ENCODE peak calls at places on chromosomes 6 and 20, in six cellular contexts. One of them, this sample, is unnamed.

GRCh38 chr6:138182939-138183791 is 21.4 kb downstream of the ARFGEF3 start:
- DNase-seq in A549: no peak
- DNase-seq in lower leg skin: no peak
- DNase-seq in tibial nerve: no peak
- DNase-seq in endothelial cell of umbilical vein: no peak
- DNase-seq in heart left ventricle: peak
- DNase-seq in this sample: no peak

GRCh38 chr6:116099036-116099435 is 1.6 kb upstream of the NT5DC1 start:
- DNase-seq in endothelial cell of umbilical vein: no peak
- DNase-seq in tibial nerve: no peak
- DNase-seq in lower leg skin: no peak
- DNase-seq in A549: no peak
- DNase-seq in heart left ventricle: no peak
- DNase-seq in this sample: no peak

GRCh38 chr6:26472549-26473245 is 14.9 kb downstream of the BTN2A1 start:
- DNase-seq in heart left ventricle: no peak
- DNase-seq in tibial nerve: no peak
- DNase-seq in endothelial cell of umbilical vein: no peak
- DNase-seq in lower leg skin: no peak
- DNase-seq in A549: no peak
- DNase-seq in this sample: no peak

GRCh38 chr20:50303573-50304500 is 113.2 kb downstream of the CEBPB start:
- DNase-seq in lower leg skin: peak
- DNase-seq in A549: no peak
- DNase-seq in tibial nerve: peak
- DNase-seq in heart left ventricle: peak
- DNase-seq in endothelial cell of umbilical vein: peak
- DNase-seq in this sample: peak

GRCh38 chr6:11144393-11144829 is 32.9 kb upstream of the ERVFRD-1 start:
- DNase-seq in lower leg skin: peak
- DNase-seq in A549: peak
- DNase-seq in heart left ventricle: peak
- DNase-seq in endothelial cell of umbilical vein: peak
- DNase-seq in tibial nerve: peak
- DNase-seq in this sample: peak

GRCh38 chr20:20010639-20011500 is 6.3 kb upstream of the NAA20 start:
- DNase-seq in endothelial cell of umbilical vein: peak
- DNase-seq in heart left ventricle: no peak
- DNase-seq in tibial nerve: no peak
- DNase-seq in lower leg skin: no peak
- DNase-seq in A549: peak
- DNase-seq in this sample: no peak

GRCh38 chr20:32218156-32218900 is 10.6 kb downstream of the POFUT1 start:
- DNase-seq in lower leg skin: no peak
- DNase-seq in A549: no peak
- DNase-seq in tibial nerve: no peak
- DNase-seq in endothelial cell of umbilical vein: peak
- DNase-seq in heart left ventricle: no peak
- DNase-seq in this sample: no peak

GRCh38 chr20:40814328-40814960 is 125.4 kb upstream of the MAFB start:
- DNase-seq in A549: no peak
- DNase-seq in endothelial cell of umbilical vein: no peak
- DNase-seq in heart left ventricle: no peak
- DNase-seq in lower leg skin: peak
- DNase-seq in tibial nerve: no peak
- DNase-seq in this sample: no peak

GRCh38 chr20:38790210-38791053 is 15.1 kb upstream of the PPP1R16B start:
- DNase-seq in tibial nerve: no peak
- DNase-seq in heart left ventricle: no peak
- DNase-seq in lower leg skin: no peak
- DNase-seq in A549: peak
- DNase-seq in endothelial cell of umbilical vein: peak
- DNase-seq in this sample: peak

GRCh38 chr6:106783631-106784566 is 154.5 kb downstream of the QRSL1 start:
- DNase-seq in heart left ventricle: no peak
- DNase-seq in A549: peak
- DNase-seq in tibial nerve: no peak
- DNase-seq in lower leg skin: no peak
- DNase-seq in endothelial cell of umbilical vein: no peak
- DNase-seq in this sample: no peak

GRCh38 chr20:48822879-48823385 is 4.9 kb downstream of the PREX1 start:
- DNase-seq in endothelial cell of umbilical vein: no peak
- DNase-seq in tibial nerve: no peak
- DNase-seq in A549: no peak
- DNase-seq in lower leg skin: no peak
- DNase-seq in heart left ventricle: no peak
- DNase-seq in this sample: no peak

GRCh38 chr20:47432251-47433210 is 69.2 kb upstream of the NCOA3 start:
- DNase-seq in lower leg skin: no peak
- DNase-seq in tibial nerve: no peak
- DNase-seq in endothelial cell of umbilical vein: no peak
- DNase-seq in heart left ventricle: no peak
- DNase-seq in A549: peak
- DNase-seq in this sample: no peak

DNA sequence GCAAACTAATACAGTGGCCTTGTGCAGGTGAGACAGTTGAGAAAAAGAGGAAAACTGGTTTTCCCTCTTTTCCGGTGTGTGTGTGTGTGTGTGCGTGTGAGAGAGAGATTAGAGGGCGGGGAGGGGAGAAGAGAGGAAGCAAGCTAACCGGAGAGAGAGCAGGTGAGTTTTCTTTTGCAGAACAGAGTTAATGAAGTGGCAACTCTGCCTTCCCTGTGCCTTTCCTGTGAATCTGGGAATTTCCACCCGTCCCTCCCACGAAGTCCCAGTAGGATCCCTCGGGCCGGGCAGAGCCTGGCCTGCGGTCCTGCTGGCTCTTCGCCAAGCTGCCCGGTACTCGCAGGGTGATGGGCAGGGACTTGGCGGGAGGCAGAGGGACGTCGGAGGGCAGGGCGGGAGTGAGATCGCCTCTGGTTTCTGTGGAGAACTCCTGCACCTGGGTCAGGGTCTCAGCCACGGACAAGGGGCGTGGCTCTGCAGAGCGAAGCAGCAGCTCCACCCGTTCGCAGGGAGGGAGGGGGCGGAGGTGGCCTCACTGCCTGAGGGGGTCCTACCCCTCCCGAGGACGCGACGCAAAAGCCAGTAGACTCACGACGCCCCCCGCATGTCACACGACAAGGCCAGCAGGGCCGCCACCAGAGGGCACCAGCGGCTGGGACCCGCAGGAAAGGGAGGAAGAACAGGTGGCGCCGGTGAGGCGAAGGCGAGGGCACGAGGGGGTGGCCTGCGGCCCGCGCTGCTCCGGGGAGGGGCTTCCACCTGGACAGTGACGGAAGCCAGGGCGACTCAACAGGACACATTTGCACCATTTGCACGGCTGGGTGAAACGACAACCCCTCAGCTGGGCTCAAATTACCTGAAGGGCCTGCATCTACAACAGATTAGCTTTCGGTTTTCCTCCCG is 51.2 kb upstream of the RNF182 start:
- DNase-seq in heart left ventricle: peak
- DNase-seq in tibial nerve: peak
- DNase-seq in endothelial cell of umbilical vein: peak
- DNase-seq in A549: peak
- DNase-seq in lower leg skin: peak
- DNase-seq in this sample: peak
- TF ChIP-seq POLR2A in heart left ventricle: no peak
- TF ChIP-seq POLR2A in tibial nerve: no peak
- TF ChIP-seq POLR2A in endothelial cell of umbilical vein: no peak
- TF ChIP-seq POLR2A in A549: no peak
- TF ChIP-seq POLR2A in lower leg skin: no peak
- TF ChIP-seq POLR2A in this sample: no peak

GRCh38 chr20:57023007-57023406 is 243.4 kb downstream of the BMP7 start:
- DNase-seq in heart left ventricle: no peak
- DNase-seq in tibial nerve: no peak
- DNase-seq in lower leg skin: no peak
- DNase-seq in endothelial cell of umbilical vein: no peak
- DNase-seq in A549: no peak
- DNase-seq in this sample: no peak
- TF ChIP-seq CTCF in heart left ventricle: no peak
- TF ChIP-seq CTCF in tibial nerve: no peak
- TF ChIP-seq CTCF in lower leg skin: no peak
- TF ChIP-seq CTCF in endothelial cell of umbilical vein: no peak
- TF ChIP-seq CTCF in A549: no peak
- TF ChIP-seq CTCF in this sample: no peak

GRCh38 chr6:44739163-44739562 is 351.7 kb downstream of the CDC5L start:
- DNase-seq in tibial nerve: no peak
- DNase-seq in lower leg skin: no peak
- DNase-seq in heart left ventricle: no peak
- DNase-seq in endothelial cell of umbilical vein: no peak
- DNase-seq in A549: no peak
- DNase-seq in this sample: no peak
- H3K4me3 ChIP-seq in tibial nerve: no peak
- H3K4me3 ChIP-seq in lower leg skin: no peak
- H3K4me3 ChIP-seq in heart left ventricle: no peak
- H3K4me3 ChIP-seq in endothelial cell of umbilical vein: no peak
- H3K4me3 ChIP-seq in A549: no peak
- H3K4me3 ChIP-seq in this sample: no peak

DNA sequence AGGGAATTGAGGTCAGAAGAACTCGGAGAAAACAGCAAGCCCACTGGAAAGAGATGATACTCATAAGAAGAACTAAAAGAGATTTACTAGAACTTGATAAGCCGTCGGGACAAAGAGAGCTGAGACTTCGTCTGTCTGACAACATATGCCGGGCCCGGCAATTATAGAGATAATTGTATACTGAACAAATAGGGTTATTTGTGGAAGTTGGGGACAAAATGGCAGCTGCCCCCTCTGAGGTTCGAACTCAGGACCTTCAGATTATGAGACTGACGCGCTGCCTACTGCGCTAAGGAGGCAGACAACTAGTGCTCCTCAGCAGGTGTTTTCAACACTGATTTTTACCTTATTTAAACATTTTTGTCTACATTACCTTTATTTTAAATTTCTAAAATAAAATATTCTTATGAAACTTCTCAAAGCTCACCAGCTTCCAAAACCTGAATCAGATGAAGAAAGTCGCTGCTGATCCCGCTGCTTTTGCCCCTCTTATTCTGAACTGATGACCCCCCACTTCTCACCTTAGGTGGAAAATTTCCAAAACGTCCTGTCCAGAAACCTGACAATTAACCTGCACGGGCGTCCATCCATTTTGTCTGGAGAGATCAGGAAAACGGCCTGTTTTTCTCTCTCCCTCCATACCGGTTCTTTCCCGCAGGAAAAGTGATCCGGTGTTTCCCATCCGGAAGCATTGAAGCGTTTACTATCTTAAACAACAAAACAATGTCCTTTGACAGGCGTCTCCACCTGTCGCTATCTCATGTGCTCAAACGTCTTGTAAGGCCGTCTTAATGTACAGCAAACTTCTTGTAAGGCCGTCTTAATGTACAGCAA is 29.5 kb upstream of the TRIM27 start:
- DNase-seq in endothelial cell of umbilical vein: peak
- DNase-seq in heart left ventricle: no peak
- DNase-seq in A549: peak
- DNase-seq in tibial nerve: no peak
- DNase-seq in lower leg skin: no peak
- DNase-seq in this sample: no peak
- TF ChIP-seq POLR2A in endothelial cell of umbilical vein: no peak
- TF ChIP-seq POLR2A in heart left ventricle: no peak
- TF ChIP-seq POLR2A in A549: no peak
- TF ChIP-seq POLR2A in tibial nerve: no peak
- TF ChIP-seq POLR2A in lower leg skin: no peak
- TF ChIP-seq POLR2A in this sample: no peak

DNA sequence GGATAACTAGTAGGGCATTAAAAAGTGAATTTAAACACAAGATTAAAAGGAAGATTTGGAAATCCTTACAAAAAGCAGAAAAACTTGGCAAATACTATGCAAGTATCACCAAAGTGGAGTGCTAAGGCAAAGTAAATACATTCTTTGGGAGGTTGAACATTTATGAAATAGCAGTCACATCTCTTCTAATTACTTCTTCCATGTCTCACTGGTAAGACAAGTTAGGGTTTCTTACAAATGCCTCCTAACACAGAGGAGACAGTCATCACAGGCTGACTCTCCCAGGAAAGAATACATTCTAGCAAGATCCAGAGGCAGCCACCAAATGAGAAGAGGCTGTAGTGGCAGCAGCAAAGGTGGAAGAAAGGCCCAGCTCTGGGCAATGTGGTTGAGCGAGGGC is 298.2 kb downstream of the BTBD9 start:
- DNase-seq in heart left ventricle: no peak
- DNase-seq in tibial nerve: no peak
- DNase-seq in A549: no peak
- DNase-seq in lower leg skin: no peak
- DNase-seq in endothelial cell of umbilical vein: no peak
- DNase-seq in this sample: no peak
- TF ChIP-seq CTCF in heart left ventricle: no peak
- TF ChIP-seq CTCF in tibial nerve: no peak
- TF ChIP-seq CTCF in A549: no peak
- TF ChIP-seq CTCF in lower leg skin: no peak
- TF ChIP-seq CTCF in endothelial cell of umbilical vein: no peak
- TF ChIP-seq CTCF in this sample: no peak

DNA sequence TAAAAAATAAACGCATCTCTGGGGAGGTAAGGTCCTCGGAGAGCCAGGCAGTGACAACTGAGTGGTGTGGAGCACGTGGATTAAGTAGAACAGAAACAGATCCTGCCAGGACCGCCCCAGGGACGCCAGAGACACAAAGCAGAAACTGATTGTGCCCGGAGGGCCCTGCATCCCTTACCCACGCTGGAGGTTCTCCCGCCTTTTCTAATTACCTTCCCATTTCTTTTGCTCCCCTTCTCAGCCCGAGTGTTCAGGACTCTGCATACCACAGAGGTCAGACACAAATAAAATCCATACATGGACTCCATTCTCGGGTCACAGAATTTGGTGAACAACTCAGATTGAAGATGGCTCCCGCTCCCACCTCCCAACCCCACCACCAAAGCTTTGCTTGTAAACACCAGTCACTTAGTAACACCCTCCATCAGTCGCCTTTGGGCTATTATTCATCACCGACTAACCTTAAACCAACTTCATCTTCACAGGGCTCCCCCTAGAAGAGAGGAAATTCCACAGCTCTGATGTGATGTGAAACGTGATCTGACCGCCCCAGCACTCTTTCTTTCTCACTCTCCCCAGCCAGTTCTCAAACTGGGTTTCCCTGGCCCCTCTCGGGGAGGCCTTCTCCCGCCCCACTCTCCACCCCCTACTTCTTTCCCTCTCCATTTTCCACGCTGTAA is 32.6 kb upstream of the PIM1 start:
- DNase-seq in tibial nerve: no peak
- DNase-seq in lower leg skin: no peak
- DNase-seq in heart left ventricle: peak
- DNase-seq in endothelial cell of umbilical vein: peak
- DNase-seq in A549: peak
- DNase-seq in this sample: no peak
- H3K4me3 ChIP-seq in tibial nerve: no peak
- H3K4me3 ChIP-seq in lower leg skin: no peak
- H3K4me3 ChIP-seq in heart left ventricle: no peak
- H3K4me3 ChIP-seq in endothelial cell of umbilical vein: no peak
- H3K4me3 ChIP-seq in A549: peak
- H3K4me3 ChIP-seq in this sample: no peak